ENCODE peak calls at places on chromosomes 7 and 10, in five cellular contexts. One of them, this sample, is unnamed.
A peak's percentile ranks its signal among the peaks of the same experiment; 100 is the strongest.

GRCh38 chr10:71598673-71599072 is 120.9 kb downstream of the C10orf105 start:
- DNase-seq in endothelial cell: no peak
- DNase-seq in esophagus squamous epithelium: peak; percentile 18
- DNase-seq in A172: no peak
- DNase-seq in left colon: peak; percentile 62
- DNase-seq in this sample: no peak

GRCh38 chr7:150959739-150960734 is 18.1 kb downstream of the KCNH2 start:
- DNase-seq in left colon: no peak
- DNase-seq in A172: no peak
- DNase-seq in endothelial cell: no peak
- DNase-seq in esophagus squamous epithelium: no peak
- DNase-seq in this sample: no peak

GRCh38 chr7:13981070-13981469 is 8.4 kb downstream of the ETV1 start:
- DNase-seq in endothelial cell: peak; percentile 10
- DNase-seq in A172: peak; percentile 97
- DNase-seq in left colon: peak; percentile 16
- DNase-seq in esophagus squamous epithelium: no peak
- DNase-seq in this sample: peak; percentile 53

GRCh38 chr10:50392966-50393718 is 141.8 kb upstream of the ASAH2 start:
- DNase-seq in A172: peak; percentile 84
- DNase-seq in endothelial cell: no peak
- DNase-seq in esophagus squamous epithelium: no peak
- DNase-seq in left colon: no peak
- DNase-seq in this sample: no peak

GRCh38 chr7:70479153-70480021 is 652.6 kb upstream of the GALNT17 start:
- DNase-seq in esophagus squamous epithelium: no peak
- DNase-seq in endothelial cell: no peak
- DNase-seq in A172: no peak
- DNase-seq in left colon: peak; percentile 28
- DNase-seq in this sample: no peak

GRCh38 chr10:114925675-114926204 is 12.3 kb upstream of the TRUB1 start:
- DNase-seq in left colon: no peak
- DNase-seq in esophagus squamous epithelium: no peak
- DNase-seq in endothelial cell: no peak
- DNase-seq in A172: peak; percentile 93
- DNase-seq in this sample: no peak

GRCh38 chr7:46600340-46600739 is 679.3 kb upstream of the IGFBP3 start:
- DNase-seq in A172: no peak
- DNase-seq in left colon: no peak
- DNase-seq in endothelial cell: no peak
- DNase-seq in esophagus squamous epithelium: no peak
- DNase-seq in this sample: no peak

GRCh38 chr10:21202766-21203457 is 305.8 kb upstream of the NEBL start:
- DNase-seq in A172: no peak
- DNase-seq in left colon: no peak
- DNase-seq in esophagus squamous epithelium: no peak
- DNase-seq in endothelial cell: no peak
- DNase-seq in this sample: no peak

GRCh38 chr7:9250876-9251275 is 817.5 kb downstream of the NXPH1 start:
- DNase-seq in left colon: no peak
- DNase-seq in endothelial cell: no peak
- DNase-seq in esophagus squamous epithelium: no peak
- DNase-seq in A172: no peak
- DNase-seq in this sample: no peak

GRCh38 chr7:109503421-109503820 is 933.7 kb downstream of the DNAJB9 start:
- DNase-seq in endothelial cell: no peak
- DNase-seq in A172: no peak
- DNase-seq in esophagus squamous epithelium: no peak
- DNase-seq in left colon: no peak
- DNase-seq in this sample: no peak

GRCh38 chr7:115271332-115272235 is 349.7 kb downstream of the MDFIC start:
- DNase-seq in esophagus squamous epithelium: no peak
- DNase-seq in left colon: no peak
- DNase-seq in A172: peak; percentile 12
- DNase-seq in endothelial cell: no peak
- DNase-seq in this sample: no peak

GRCh38 chr10:24784061-24784460 is 60.4 kb upstream of the ARHGAP21 start:
- DNase-seq in left colon: no peak
- DNase-seq in endothelial cell: no peak
- DNase-seq in esophagus squamous epithelium: no peak
- DNase-seq in A172: no peak
- DNase-seq in this sample: no peak

GRCh38 chr10:34049887-34050286 is 715.4 kb upstream of the NRP1 start:
- DNase-seq in endothelial cell: no peak
- DNase-seq in A172: no peak
- DNase-seq in esophagus squamous epithelium: no peak
- DNase-seq in left colon: no peak
- DNase-seq in this sample: no peak

This sample was measured in HAP-1.